ENCODE peak calls at places on chromosomes 12 and 14, in ten cellular contexts. P, V, L, W, K, M, T, D, C and I are unnamed samples.

GRCh38 chr12:57299514-57300016 is 48.6 kb upstream of the STAC3 start:
- DNase-seq in L (no peak), T (no peak), D (no peak), V (no peak), W (no peak), K (peak), C (no peak), M (no peak), P (no peak), I (no peak)

GRCh38 chr14:42814817-42815216 is 1208.1 kb downstream of the LRFN5 start:
- DNase-seq in V (no peak), K (no peak), D (no peak), M (no peak), W (no peak), L (no peak), P (no peak), C (no peak), T (no peak), I (no peak)

GRCh38 chr12:6647083-6647604 is at the start of gene ACRBP:
- DNase-seq in P (peak), V (peak), W (peak), L (peak), T (peak), C (no peak), K (peak), M (peak), D (peak), I (no peak)

GRCh38 chr14:105486974-105487448 is 325 bp downstream of the CRIP1 start:
- DNase-seq in C (no peak), P (peak), V (no peak), D (no peak), K (no peak), W (peak), M (no peak), T (peak), L (peak), I (peak)

GRCh38 chr14:59583755-59584154 is 7.1 kb upstream of the CCDC175 start:
- DNase-seq in M (no peak), P (no peak), L (no peak), T (no peak), V (no peak), D (peak), W (no peak), C (no peak), K (no peak), I (no peak)

GRCh38 chr12:103780992-103781391 is 60.0 kb downstream of the NT5DC3 start:
- DNase-seq in T (no peak), M (no peak), C (no peak), P (no peak), L (no peak), W (no peak), K (no peak), D (no peak), V (no peak), I (no peak)

GRCh38 chr12:27975222-27976136 is 2.9 kb upstream of the PTHLH start:
- DNase-seq in D (peak), T (no peak), P (no peak), K (peak), W (no peak), M (peak), V (no peak), C (no peak), L (no peak), I (no peak)

GRCh38 chr12:108596854-108597558 is 878 bp downstream of the TMEM119 start:
- DNase-seq in V (no peak), K (no peak), L (no peak), W (no peak), D (peak), M (no peak), T (no peak), P (no peak), C (no peak), I (no peak)

GRCh38 chr12:130008241-130008640 is 104.4 kb upstream of the TMEM132D start:
- DNase-seq in D (no peak), L (no peak), W (no peak), C (no peak), V (no peak), P (no peak), K (no peak), M (no peak), T (no peak), I (no peak)

GRCh38 chr14:100733152-100733850 is 6.6 kb downstream of the DLK1 start:
- DNase-seq in M (no peak), C (no peak), V (no peak), K (no peak), T (no peak), D (no peak), L (no peak), P (no peak), W (no peak), I (no peak)

GRCh38 chr14:74424606-74425005 is 1.4 kb downstream of the SYNDIG1L start:
- DNase-seq in T (no peak), V (no peak), K (no peak), W (no peak), L (no peak), M (no peak), C (no peak), D (no peak), P (no peak), I (no peak)

GRCh38 chr14:21066882-21067502 is 3.1 kb upstream of the ARHGEF40 start:
- DNase-seq in K (no peak), T (no peak), W (no peak), P (no peak), V (no peak), L (no peak), M (peak), C (peak), D (peak), I (peak)

GRCh38 chr12:123142948-123143752 is 7.7 kb downstream of the PITPNM2 start:
- DNase-seq in T (no peak), W (no peak), L (no peak), V (no peak), C (no peak), M (peak), P (peak), K (peak), D (no peak), I (no peak)

GRCh38 chr12:54277823-54278276 is 2.1 kb downstream of the CBX5 start:
- DNase-seq in W (no peak), D (peak), V (no peak), C (no peak), M (peak), T (no peak), K (no peak), P (no peak), L (no peak), I (no peak)

GRCh38 chr14:63492391-63492790 is 50.8 kb downstream of the PPP2R5E start:
- DNase-seq in D (peak), C (no peak), L (no peak), P (no peak), M (peak), W (no peak), T (no peak), K (no peak), V (no peak), I (no peak)

GRCh38 chr12:1805441-1806081 is 14.8 kb upstream of the LRTM2 start:
- DNase-seq in V (no peak), W (no peak), P (peak), D (no peak), T (no peak), K (no peak), L (peak), M (no peak), C (no peak), I (no peak)

GRCh38 chr12:63306476-63306875 is 155.5 kb upstream of the AVPR1A start:
- DNase-seq in T (no peak), D (no peak), W (no peak), M (no peak), V (no peak), P (no peak), K (no peak), C (no peak), L (no peak), I (no peak)

GRCh38 chr12:132433641-132434395 is 56.1 kb upstream of the FBRSL1 start:
- DNase-seq in L (no peak), C (no peak), V (no peak), P (no peak), K (no peak), D (no peak), M (no peak), W (no peak), T (no peak), I (no peak)

GRCh38 chr14:76953196-76953945 is 75.1 kb downstream of the IRF2BPL start:
- DNase-seq in V (no peak), T (peak), M (peak), P (peak), W (peak), K (peak), D (peak), C (peak), L (peak), I (peak)

DNA sequence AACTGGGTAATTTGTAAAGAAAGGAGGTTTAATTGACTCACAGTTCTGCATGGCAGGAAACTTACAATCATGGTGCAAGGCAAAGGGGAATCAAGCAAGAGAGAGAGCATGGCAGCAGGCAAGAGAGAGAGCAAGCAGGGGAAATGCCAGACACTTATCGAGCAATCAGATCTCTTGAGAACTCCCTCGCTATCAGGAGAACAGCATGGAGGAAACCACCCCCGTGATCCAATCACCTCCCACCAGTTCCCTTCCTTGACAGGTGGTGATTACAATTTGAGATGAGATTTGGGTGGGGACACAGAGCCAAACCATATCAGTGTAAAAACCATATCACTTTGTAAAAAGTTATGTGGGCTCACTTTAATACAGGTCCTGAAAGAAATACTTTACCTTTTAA is 56.4 kb upstream of the NEDD1 start:
- DNase-seq in L (no peak), V (no peak), P (no peak), C (no peak), K (no peak), T (no peak), W (no peak), D (no peak), M (no peak), I (no peak)
- H3K27ac ChIP-seq in L (no peak), V (no peak), P (no peak), C (no peak), K (no peak), T (no peak), W (no peak), D (no peak), M (no peak), I (no peak)

DNA sequence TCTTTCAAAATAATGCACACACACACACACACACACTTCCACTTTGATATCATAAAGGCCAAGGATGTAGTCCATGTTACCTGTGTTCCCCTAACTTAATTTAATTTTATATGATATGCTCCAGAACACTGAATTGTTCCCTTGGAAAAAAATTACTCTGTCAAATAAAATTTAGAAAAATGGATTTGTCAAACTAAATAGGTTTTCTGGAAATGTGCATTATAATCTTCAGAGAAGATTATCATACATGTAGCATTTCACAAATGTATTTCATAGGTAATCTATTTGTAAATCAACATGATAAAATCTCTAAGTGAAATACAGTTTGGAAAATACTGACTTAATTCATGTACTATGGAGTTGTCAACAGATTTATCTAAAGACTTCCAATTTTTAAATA is 68.6 kb downstream of the CNTN1 start:
- DNase-seq in T (no peak), V (no peak), W (no peak), P (no peak), L (no peak), C (no peak), M (no peak), D (no peak), K (no peak), I (no peak)
- H3K4me3 ChIP-seq in T (no peak), V (no peak), W (no peak), P (no peak), L (no peak), C (no peak), M (no peak), D (no peak), K (no peak), I (no peak)

DNA sequence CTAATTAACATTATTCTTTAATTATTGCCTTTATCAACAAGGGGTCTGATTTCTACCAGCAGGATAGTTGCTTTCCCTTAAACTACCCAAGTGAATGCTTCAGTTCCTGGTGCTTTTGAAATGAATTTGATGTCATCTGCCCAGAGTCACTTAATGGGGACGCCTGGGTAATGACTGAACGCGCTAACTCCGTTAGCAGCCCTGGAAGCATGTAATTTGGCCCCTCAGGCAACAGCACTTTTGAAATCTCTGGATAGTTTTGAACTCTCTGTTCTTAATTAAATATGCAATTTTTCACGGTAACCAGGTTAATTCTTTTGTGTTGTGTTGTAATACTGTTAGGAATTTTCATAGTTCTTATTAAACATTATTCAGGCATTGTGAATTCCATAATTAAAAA is 137.3 kb upstream of the MYL2 start:
- DNase-seq in M (no peak), D (no peak), W (no peak), L (no peak), K (no peak), P (no peak), T (no peak), V (no peak), C (no peak), I (no peak)
- H3K27ac ChIP-seq in M (no peak), D (no peak), W (peak), L (no peak), K (no peak), P (peak), T (no peak), V (no peak), C (no peak), I (peak)

GRCh38 chr12:81079280-81080076 is 1.6 kb downstream of the ACSS3 start:
- DNase-seq in M (no peak), C (no peak), D (peak), V (no peak), P (no peak), T (no peak), K (no peak), L (no peak), W (no peak), I (no peak)
- H3K4me3 ChIP-seq in M (no peak), C (no peak), D (no peak), V (no peak), P (peak), T (peak), K (no peak), L (peak), W (no peak), I (no peak)

GRCh38 chr12:58884916-58885315 is 35.4 kb downstream of the LRIG3 start:
- DNase-seq in M (no peak), C (no peak), K (no peak), D (no peak), P (no peak), V (no peak), T (no peak), W (no peak), L (no peak), I (no peak)

GRCh38 chr12:58888131-58888783 is 32.0 kb downstream of the LRIG3 start:
- DNase-seq in W (no peak), V (no peak), M (no peak), K (peak), C (no peak), D (peak), P (no peak), T (no peak), L (peak), I (no peak)

GRCh38 chr12:58889557-58889956 is 30.7 kb downstream of the LRIG3 start:
- DNase-seq in K (no peak), V (no peak), C (no peak), W (no peak), L (no peak), D (no peak), P (no peak), T (no peak), M (no peak), I (no peak)

GRCh38 chr12:58886474-58886873 is 33.8 kb downstream of the LRIG3 start:
- DNase-seq in P (no peak), V (no peak), C (no peak), K (no peak), W (no peak), D (no peak), M (no peak), T (no peak), L (no peak), I (no peak)

GRCh38 chr12:58887071-58887470 is 33.2 kb downstream of the LRIG3 start:
- DNase-seq in V (no peak), W (no peak), L (no peak), M (no peak), P (no peak), T (no peak), D (no peak), K (no peak), C (no peak), I (no peak)
- H3K27ac ChIP-seq in V (no peak), W (no peak), L (no peak), M (no peak), P (no peak), T (no peak), D (no peak), K (peak), C (no peak), I (no peak)

GRCh38 chr14:67551940-67552339 is 18.9 kb downstream of the PLEKHH1 start:
- DNase-seq in D (no peak), C (no peak), W (no peak), L (no peak), K (peak), P (no peak), M (no peak), T (no peak), V (no peak), I (no peak)

GRCh38 chr14:67555518-67556090 is 22.5 kb downstream of the PLEKHH1 start:
- DNase-seq in K (peak), M (no peak), W (no peak), V (no peak), C (no peak), T (no peak), D (no peak), L (no peak), P (no peak), I (no peak)

GRCh38 chr14:67553547-67553946 is 20.5 kb downstream of the PLEKHH1 start:
- DNase-seq in P (no peak), V (no peak), T (no peak), D (no peak), C (no peak), W (no peak), L (no peak), M (no peak), K (no peak), I (no peak)

GRCh38 chr14:67556671-67557070 is 23.6 kb downstream of the PLEKHH1 start:
- DNase-seq in D (no peak), M (no peak), L (no peak), W (no peak), P (no peak), V (no peak), C (no peak), T (no peak), K (no peak), I (no peak)

DNA sequence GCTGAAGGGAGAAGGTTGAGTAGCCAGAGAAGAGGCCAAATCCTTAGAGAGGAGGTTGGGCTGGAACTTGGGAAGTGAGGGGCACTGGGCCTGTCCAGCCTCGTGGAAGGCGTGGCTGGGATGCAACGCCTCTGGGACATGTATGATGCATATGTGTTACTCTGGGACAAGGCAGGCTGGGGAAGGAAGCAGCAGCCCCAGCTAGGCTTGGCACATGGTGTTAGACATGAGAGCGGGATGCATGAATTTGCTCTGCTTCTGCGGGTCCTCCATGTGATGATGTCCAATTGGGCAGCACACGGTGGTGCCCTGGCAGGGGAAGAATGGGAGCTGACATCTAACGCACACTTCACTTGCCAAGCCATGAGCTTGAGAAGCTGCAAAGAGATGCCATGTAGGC is 21.3 kb downstream of the PLEKHH1 start:
- DNase-seq in M (no peak), K (no peak), C (no peak), L (no peak), P (no peak), W (no peak), T (no peak), D (no peak), V (no peak), I (no peak)
- H3K4me3 ChIP-seq in M (no peak), K (no peak), C (no peak), L (no peak), P (no peak), W (no peak), T (no peak), D (no peak), V (no peak), I (no peak)

GRCh38 chr12:51863921-51864700 is 15.6 kb upstream of the FIGNL2 start:
- DNase-seq in K (no peak), P (no peak), V (no peak), D (peak), L (no peak), T (no peak), W (no peak), M (peak), C (no peak), I (no peak)
- H3K27ac ChIP-seq in K (no peak), P (no peak), V (no peak), D (no peak), L (no peak), T (peak), W (no peak), M (no peak), C (no peak), I (no peak)

GRCh38 chr14:70392676-70393075 is 24.2 kb downstream of the SYNJ2BP start:
- DNase-seq in P (no peak), C (no peak), W (no peak), L (no peak), D (no peak), V (no peak), K (no peak), M (no peak), T (no peak), I (no peak)
- H3K4me3 ChIP-seq in P (no peak), C (no peak), W (no peak), L (no peak), D (no peak), V (no peak), K (no peak), M (no peak), T (no peak), I (no peak)

GRCh38 chr14:91373591-91374245 is 43.9 kb downstream of the CCDC88C start:
- DNase-seq in T (no peak), V (no peak), P (no peak), K (no peak), M (no peak), D (no peak), L (no peak), W (peak), C (no peak), I (peak)

GRCh38 chr14:91372680-91373495 is 44.7 kb downstream of the CCDC88C start:
- DNase-seq in W (peak), M (no peak), T (no peak), C (no peak), V (no peak), L (no peak), D (no peak), K (no peak), P (no peak), I (no peak)

GRCh38 chr14:91371011-91371989 is 46.3 kb downstream of the CCDC88C start:
- DNase-seq in C (no peak), V (no peak), D (no peak), M (no peak), T (no peak), L (no peak), W (no peak), K (no peak), P (no peak), I (no peak)

GRCh38 chr14:91369628-91370445 is 47.8 kb downstream of the CCDC88C start:
- DNase-seq in C (no peak), V (no peak), T (no peak), W (no peak), M (no peak), L (no peak), K (no peak), P (no peak), D (peak), I (no peak)

GRCh38 chr14:91371990-91372375 is 45.6 kb downstream of the CCDC88C start:
- DNase-seq in M (no peak), V (no peak), K (no peak), C (no peak), P (no peak), T (no peak), W (no peak), L (no peak), D (no peak), I (peak)
- H3K27ac ChIP-seq in M (no peak), V (no peak), K (no peak), C (no peak), P (peak), T (no peak), W (peak), L (no peak), D (no peak), I (peak)

GRCh38 chr14:72801841-72802587 is 91.9 kb downstream of the DPF3 start:
- DNase-seq in P (no peak), K (no peak), C (no peak), L (no peak), V (no peak), D (no peak), T (no peak), M (no peak), W (no peak), I (no peak)

GRCh38 chr14:72801381-72801812 is 92.5 kb downstream of the DPF3 start:
- DNase-seq in T (no peak), L (no peak), D (peak), K (no peak), M (peak), C (peak), V (no peak), P (no peak), W (no peak), I (no peak)

GRCh38 chr14:72802588-72802946 is 91.3 kb downstream of the DPF3 start:
- DNase-seq in W (no peak), P (no peak), K (no peak), M (no peak), C (no peak), V (no peak), D (no peak), T (no peak), L (no peak), I (no peak)

GRCh38 chr14:72800848-72801370 is 93.0 kb downstream of the DPF3 start:
- DNase-seq in K (no peak), L (no peak), T (no peak), W (no peak), D (no peak), M (no peak), V (no peak), C (no peak), P (no peak), I (no peak)

GRCh38 chr14:72804653-72805180 is 89.2 kb downstream of the DPF3 start:
- DNase-seq in M (no peak), W (no peak), L (no peak), C (no peak), V (no peak), P (no peak), T (no peak), K (no peak), D (no peak), I (no peak)
- H3K4me3 ChIP-seq in M (no peak), W (no peak), L (no peak), C (no peak), V (no peak), P (no peak), T (no peak), K (no peak), D (no peak), I (no peak)